ENCODE peak calls at places on chromosomes 1 and 21, in six cellular contexts. One of them, this sample, is unnamed.

GRCh38 chr1:77900687-77901293 is 12.4 kb downstream of the NEXN start:
- DNase-seq in IMR-90: peak
- DNase-seq in HCT116: peak
- DNase-seq in GM12878: peak
- DNase-seq in K562: peak
- DNase-seq in H1: no peak
- DNase-seq in this sample: peak

GRCh38 chr1:184982002-184982954 is 8.0 kb upstream of the NIBAN1 start:
- DNase-seq in H1: peak
- DNase-seq in GM12878: no peak
- DNase-seq in HCT116: peak
- DNase-seq in IMR-90: peak
- DNase-seq in K562: peak
- DNase-seq in this sample: peak

GRCh38 chr1:77975386-77975785 is 3.5 kb downstream of the FUBP1 start:
- DNase-seq in GM12878: no peak
- DNase-seq in H1: no peak
- DNase-seq in HCT116: no peak
- DNase-seq in K562: no peak
- DNase-seq in IMR-90: peak
- DNase-seq in this sample: peak

GRCh38 chr1:32877211-32878110 is 6.7 kb upstream of the FNDC5 start:
- DNase-seq in HCT116: no peak
- DNase-seq in GM12878: no peak
- DNase-seq in IMR-90: no peak
- DNase-seq in H1: no peak
- DNase-seq in K562: no peak
- DNase-seq in this sample: no peak

GRCh38 chr1:8257621-8258020 is 60.3 kb upstream of the SLC45A1 start:
- DNase-seq in GM12878: no peak
- DNase-seq in HCT116: no peak
- DNase-seq in K562: no peak
- DNase-seq in H1: no peak
- DNase-seq in IMR-90: no peak
- DNase-seq in this sample: no peak

GRCh38 chr21:44870748-44871495 is 2.6 kb downstream of the PTTG1IP start:
- DNase-seq in HCT116: peak
- DNase-seq in H1: no peak
- DNase-seq in IMR-90: no peak
- DNase-seq in GM12878: no peak
- DNase-seq in K562: no peak
- DNase-seq in this sample: peak

GRCh38 chr1:35287807-35288640 is 19.5 kb downstream of the ZMYM4 start:
- DNase-seq in HCT116: no peak
- DNase-seq in K562: no peak
- DNase-seq in H1: no peak
- DNase-seq in IMR-90: peak
- DNase-seq in GM12878: no peak
- DNase-seq in this sample: peak

GRCh38 chr1:1121611-1122077 is 5.8 kb upstream of the C1orf159 start:
- DNase-seq in HCT116: no peak
- DNase-seq in GM12878: no peak
- DNase-seq in H1: no peak
- DNase-seq in IMR-90: no peak
- DNase-seq in K562: no peak
- DNase-seq in this sample: no peak

GRCh38 chr1:156530006-156530405 is 29.4 kb upstream of the MEF2D start:
- DNase-seq in GM12878: no peak
- DNase-seq in K562: no peak
- DNase-seq in IMR-90: no peak
- DNase-seq in HCT116: no peak
- DNase-seq in H1: no peak
- DNase-seq in this sample: no peak

GRCh38 chr1:181485276-181486097 is 2.2 kb downstream of the CACNA1E start:
- DNase-seq in HCT116: no peak
- DNase-seq in H1: peak
- DNase-seq in IMR-90: no peak
- DNase-seq in K562: no peak
- DNase-seq in GM12878: peak
- DNase-seq in this sample: no peak

GRCh38 chr1:225815526-225816178 is 5.7 kb downstream of the EPHX1 start:
- DNase-seq in H1: no peak
- DNase-seq in HCT116: no peak
- DNase-seq in IMR-90: no peak
- DNase-seq in GM12878: no peak
- DNase-seq in K562: no peak
- DNase-seq in this sample: no peak

GRCh38 chr1:225811622-225812487 is 1.9 kb downstream of the EPHX1 start:
- DNase-seq in K562: no peak
- DNase-seq in HCT116: no peak
- DNase-seq in H1: no peak
- DNase-seq in IMR-90: no peak
- DNase-seq in GM12878: no peak
- DNase-seq in this sample: no peak

GRCh38 chr1:225812488-225813249 is 2.7 kb downstream of the EPHX1 start:
- DNase-seq in GM12878: no peak
- DNase-seq in K562: no peak
- DNase-seq in H1: no peak
- DNase-seq in HCT116: no peak
- DNase-seq in IMR-90: no peak
- DNase-seq in this sample: no peak

GRCh38 chr1:225814381-225814780 is 4.5 kb downstream of the EPHX1 start:
- DNase-seq in GM12878: no peak
- DNase-seq in H1: no peak
- DNase-seq in IMR-90: no peak
- DNase-seq in HCT116: no peak
- DNase-seq in K562: no peak
- DNase-seq in this sample: no peak

GRCh38 chr1:225813250-225813964 is 3.5 kb downstream of the EPHX1 start:
- DNase-seq in K562: peak
- DNase-seq in IMR-90: peak
- DNase-seq in HCT116: no peak
- DNase-seq in GM12878: no peak
- DNase-seq in H1: no peak
- DNase-seq in this sample: peak
- TF ChIP-seq POLR2A in K562: no peak
- TF ChIP-seq POLR2A in IMR-90: no peak
- TF ChIP-seq POLR2A in HCT116: no peak
- TF ChIP-seq POLR2A in GM12878: no peak
- TF ChIP-seq POLR2A in H1: no peak
- TF ChIP-seq POLR2A in this sample: no peak

DNA sequence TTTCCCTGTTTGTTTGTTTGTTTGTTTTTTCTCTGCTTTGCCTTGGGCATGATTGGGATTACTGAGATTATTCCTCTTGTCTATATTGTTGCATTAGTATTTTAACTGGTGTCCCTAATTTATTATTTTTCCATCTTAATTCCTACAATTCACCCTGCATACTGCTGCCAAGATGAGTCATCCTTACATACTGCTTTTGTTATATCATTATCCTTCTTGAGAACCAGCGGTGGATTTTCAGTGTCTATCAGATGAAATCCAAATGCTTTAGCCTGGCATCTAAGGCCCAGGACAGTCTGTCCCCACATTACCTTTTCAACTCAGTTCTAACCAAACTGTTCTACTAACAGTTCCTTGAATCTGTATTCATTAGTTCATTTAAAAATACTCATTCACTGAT is 101.7 kb downstream of the OLFML2B start:
- DNase-seq in IMR-90: peak
- DNase-seq in HCT116: no peak
- DNase-seq in GM12878: no peak
- DNase-seq in K562: no peak
- DNase-seq in H1: no peak
- DNase-seq in this sample: peak
- H2AFZ ChIP-seq in IMR-90: no peak
- H2AFZ ChIP-seq in HCT116: no peak
- H2AFZ ChIP-seq in GM12878: no peak
- H2AFZ ChIP-seq in K562: no peak
- H2AFZ ChIP-seq in H1: no peak
- H2AFZ ChIP-seq in this sample: no peak

DNA sequence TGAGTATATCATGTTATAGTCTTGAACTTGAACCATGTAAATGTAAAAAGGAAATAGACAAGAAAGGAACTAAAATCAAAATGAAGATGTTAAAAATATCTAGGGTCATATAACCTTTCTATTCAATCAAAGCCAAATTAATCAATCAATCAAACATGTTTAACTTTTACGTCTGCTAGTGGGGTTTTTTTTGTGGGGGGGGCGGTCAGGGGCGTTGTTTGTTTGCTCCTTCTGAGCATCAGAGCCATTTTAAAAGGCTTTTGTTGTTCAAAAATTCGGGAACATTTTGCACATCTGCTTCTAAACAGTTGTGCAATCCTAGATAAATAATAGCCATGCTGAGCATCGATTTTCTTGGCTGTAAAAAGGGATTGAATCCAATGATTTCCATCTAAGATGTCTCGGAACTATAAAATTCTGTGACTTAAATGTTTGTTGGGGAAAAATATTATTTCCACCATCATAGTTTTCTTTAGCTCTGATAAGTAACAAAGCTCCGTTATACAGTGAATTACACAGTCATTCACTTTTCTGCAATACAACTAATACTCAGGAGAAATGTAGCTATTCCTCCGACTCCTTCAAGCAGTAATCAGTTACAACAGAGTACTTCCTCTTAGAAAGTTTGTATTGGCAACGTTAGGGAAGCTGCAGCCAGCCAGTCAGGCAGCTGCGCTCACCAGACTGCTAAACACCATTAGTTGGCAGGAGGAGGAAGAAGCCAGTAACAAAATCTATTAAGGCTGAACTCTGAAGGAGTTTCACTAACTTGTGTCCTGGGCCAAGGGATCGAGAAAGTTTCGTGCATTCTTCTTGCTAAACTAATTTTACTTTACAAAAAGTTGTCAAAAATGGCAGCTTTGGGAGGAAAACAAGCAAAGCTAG is 2.1 kb downstream of the SPATA6 start:
- DNase-seq in HCT116: no peak
- DNase-seq in GM12878: no peak
- DNase-seq in IMR-90: peak
- DNase-seq in K562: no peak
- DNase-seq in H1: no peak
- DNase-seq in this sample: peak
- TF ChIP-seq POLR2A in HCT116: no peak
- TF ChIP-seq POLR2A in GM12878: no peak
- TF ChIP-seq POLR2A in IMR-90: no peak
- TF ChIP-seq POLR2A in K562: no peak
- TF ChIP-seq POLR2A in H1: no peak
- TF ChIP-seq POLR2A in this sample: no peak

DNA sequence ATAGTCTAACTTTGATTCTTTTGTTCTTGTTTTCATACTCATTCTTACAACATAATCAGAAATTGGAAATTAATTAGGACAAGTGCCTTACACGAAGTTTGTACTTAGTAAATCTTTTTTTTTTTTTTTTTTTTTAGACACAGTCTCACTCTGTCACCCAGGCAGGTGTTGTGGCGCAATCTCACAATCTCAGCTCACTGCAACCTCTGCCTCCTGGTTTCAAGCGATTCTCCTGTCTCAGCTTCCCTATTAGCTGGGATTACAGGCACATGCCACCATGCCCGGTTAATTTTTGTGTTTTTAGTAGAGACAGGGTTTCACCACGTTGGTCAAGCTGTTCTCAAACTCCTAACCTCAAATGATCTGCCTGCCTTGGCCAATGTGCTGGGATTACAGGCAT is 12.4 kb downstream of the CHAF1B start:
- DNase-seq in H1: no peak
- DNase-seq in IMR-90: no peak
- DNase-seq in K562: no peak
- DNase-seq in HCT116: no peak
- DNase-seq in GM12878: no peak
- DNase-seq in this sample: no peak
- H2AFZ ChIP-seq in H1: no peak
- H2AFZ ChIP-seq in IMR-90: no peak
- H2AFZ ChIP-seq in K562: no peak
- H2AFZ ChIP-seq in HCT116: no peak
- H2AFZ ChIP-seq in GM12878: no peak
- H2AFZ ChIP-seq in this sample: no peak

DNA sequence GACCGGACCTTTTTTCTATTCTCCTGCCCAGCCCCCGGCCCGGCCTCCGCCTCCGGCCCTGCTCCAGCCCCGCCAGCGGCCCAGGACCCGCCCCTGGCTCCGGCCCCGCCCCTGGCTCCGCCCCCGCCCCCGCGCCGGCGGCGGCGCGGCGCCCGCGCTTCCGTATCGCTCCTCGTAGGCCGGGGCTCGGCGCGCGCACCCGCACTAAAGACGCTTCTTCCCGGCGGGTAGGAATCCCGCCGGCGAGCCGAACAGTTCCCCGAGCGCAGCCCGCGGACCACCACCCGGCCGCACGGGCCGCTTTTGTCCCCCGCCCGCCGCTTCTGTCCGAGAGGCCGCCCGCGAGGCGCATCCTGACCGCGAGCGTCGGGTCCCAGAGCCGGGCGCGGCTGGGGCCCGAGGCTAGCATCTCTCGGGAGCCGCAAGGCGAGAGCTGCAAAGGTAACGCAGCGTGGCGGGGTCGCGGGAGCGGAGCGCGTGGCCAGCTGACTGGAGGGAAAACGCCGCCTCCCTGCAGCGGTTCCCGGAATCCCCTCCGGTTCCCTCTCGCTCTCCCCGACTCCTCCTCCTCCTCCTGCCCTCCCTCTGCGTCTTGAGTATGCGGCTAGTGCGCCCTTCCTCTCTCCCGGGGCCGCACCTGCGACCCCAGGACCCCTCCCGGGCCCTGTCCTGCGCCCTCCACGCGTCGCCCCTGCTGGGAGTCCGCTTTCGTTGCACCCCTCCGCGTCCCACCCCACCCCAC is at the start of gene IFNAR2:
- DNase-seq in IMR-90: peak
- DNase-seq in H1: peak
- DNase-seq in GM12878: no peak
- DNase-seq in HCT116: peak
- DNase-seq in K562: peak
- DNase-seq in this sample: peak
- TF ChIP-seq POLR2A in IMR-90: peak
- TF ChIP-seq POLR2A in H1: peak
- TF ChIP-seq POLR2A in GM12878: peak
- TF ChIP-seq POLR2A in HCT116: no peak
- TF ChIP-seq POLR2A in K562: peak
- TF ChIP-seq POLR2A in this sample: peak

DNA sequence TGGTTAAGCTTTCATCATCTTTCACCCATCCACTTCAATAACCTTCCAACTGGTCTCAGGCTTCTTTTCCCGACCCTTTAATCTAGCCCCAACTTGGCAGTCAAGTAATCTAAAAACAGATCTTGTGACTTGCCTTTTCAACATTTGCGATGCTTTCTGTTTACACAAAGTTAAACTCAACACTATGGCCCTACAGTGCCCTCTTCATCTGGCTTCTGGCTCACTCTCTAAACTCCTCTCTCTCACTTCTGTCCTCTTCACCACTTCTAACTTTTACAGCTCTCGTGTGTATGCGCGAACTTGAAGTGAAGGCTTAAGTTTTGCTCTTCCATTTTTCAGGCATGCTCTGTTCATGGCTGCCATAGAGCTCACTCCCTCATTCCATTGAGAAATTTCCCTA is 1122.3 kb upstream of the ADGRL2 start:
- DNase-seq in H1: no peak
- DNase-seq in K562: no peak
- DNase-seq in GM12878: no peak
- DNase-seq in IMR-90: no peak
- DNase-seq in HCT116: no peak
- DNase-seq in this sample: no peak
- H2AFZ ChIP-seq in H1: peak
- H2AFZ ChIP-seq in K562: no peak
- H2AFZ ChIP-seq in GM12878: no peak
- H2AFZ ChIP-seq in IMR-90: no peak
- H2AFZ ChIP-seq in HCT116: no peak
- H2AFZ ChIP-seq in this sample: no peak

This sample was measured in endothelial cell of umbilical vein.